ENCODE peak calls at places on chromosomes 13 and 19, in five cellular contexts. Y is IMR-90, T is neuronal stem cell, I is mesendoderm, X is H1. B is an unnamed sample. For H3K36me3, the result is how much of the 10 kb centered on the place peaks cover.

GRCh38 chr13:114001331-114002008 is 27.6 kb upstream of the C13orf46 start:
- DNase-seq in Y (no peak), I (no peak), T (no peak), X (no peak), B (no peak)

GRCh38 chr13:36769126-36769525 is 49.9 kb upstream of the RFXAP start:
- DNase-seq in T (no peak), Y (no peak), I (no peak), X (no peak), B (no peak)

GRCh38 chr19:10223488-10224213 is 7.5 kb downstream of the S1PR2 start:
- DNase-seq in T (no peak), Y (no peak), X (no peak), I (no peak), B (no peak)

GRCh38 chr13:46663216-46663615 is 110.2 kb downstream of the LRCH1 start:
- DNase-seq in I (peak), Y (no peak), X (no peak), T (no peak), B (peak)

GRCh38 chr19:29121684-29122083 is 91.3 kb downstream of the UQCRFS1 start:
- DNase-seq in I (peak), T (no peak), Y (no peak), X (peak), B (no peak)

GRCh38 chr13:35797946-35798345 is 321.5 kb upstream of the MAB21L1 start:
- DNase-seq in Y (no peak), I (no peak), X (no peak), T (no peak), B (no peak)

GRCh38 chr19:47518139-47518538 is 3.3 kb upstream of the NAPA start:
- DNase-seq in T (no peak), I (no peak), X (no peak), Y (no peak), B (no peak)

GRCh38 chr13:96519380-96519779 is 429.5 kb downstream of the HS6ST3 start:
- DNase-seq in T (no peak), I (no peak), Y (no peak), X (no peak), B (no peak)

GRCh38 chr13:71879129-71879535 is 12.1 kb upstream of the DACH1 start:
- DNase-seq in X (no peak), I (peak), T (peak), Y (peak), B (peak)

GRCh38 chr13:67855837-67856238 is 625.7 kb upstream of the PCDH9 start:
- DNase-seq in T (no peak), Y (no peak), I (no peak), X (no peak), B (no peak)

GRCh38 chr19:38890686-38891085 is 8.7 kb downstream of the SIRT2 start:
- DNase-seq in Y (no peak), T (no peak), X (no peak), I (no peak), B (no peak)

GRCh38 chr13:98478134-98479129 is 98.5 kb downstream of the STK24 start:
- DNase-seq in X (no peak), I (peak), Y (peak), T (peak), B (peak)

GRCh38 chr13:113361406-113361805 is 2.5 kb downstream of the GRTP1 start:
- DNase-seq in I (no peak), X (no peak), T (no peak), Y (no peak), B (no peak)

GRCh38 chr13:23703241-23703640 is 133.0 kb downstream of the TNFRSF19 start:
- DNase-seq in X (no peak), I (no peak), Y (no peak), T (no peak), B (no peak)

GRCh38 chr19:5955638-5955935 is 22.4 kb downstream of the RANBP3 start:
- DNase-seq in I (no peak), Y (peak), X (no peak), T (no peak), B (peak)

GRCh38 chr13:38223093-38223492 is 126.6 kb upstream of the UFM1 start:
- DNase-seq in T (peak), I (peak), X (no peak), Y (peak), B (peak)

GRCh38 chr13:22665531-22665930 is 515.2 kb upstream of the SGCG start:
- DNase-seq in T (no peak), Y (no peak), I (no peak), X (no peak), B (no peak)

GRCh38 chr13:63107163-63107935 is 1691.7 kb upstream of the PCDH20 start:
- DNase-seq in T (no peak), X (no peak), Y (peak), I (no peak), B (peak)

GRCh38 chr19:47315125-47315821 is 5.6 kb downstream of the C5AR1 start:
- DNase-seq in I (peak), Y (peak), T (no peak), X (no peak), B (peak)

GRCh38 chr13:79642596-79642995 is 161.6 kb downstream of the NDFIP2 start:
- DNase-seq in I (peak), X (no peak), Y (no peak), T (no peak), B (no peak)

GRCh38 chr13:67416047-67416925 is 186.2 kb upstream of the PCDH9 start:
- DNase-seq in T (peak), X (peak), Y (peak), I (peak), B (peak)

GRCh38 chr19:56099638-56100539 is 21.2 kb downstream of the ZNF787 start:
- DNase-seq in T (no peak), I (no peak), Y (no peak), X (no peak), B (no peak)

GRCh38 chr13:80337706-80338105 is 3.2 kb downstream of the SPRY2 start:
- DNase-seq in Y (no peak), I (no peak), T (no peak), X (no peak), B (peak)

GRCh38 chr19:55670280-55671053 is 4.6 kb upstream of the EPN1 start:
- DNase-seq in T (no peak), X (no peak), Y (peak), I (no peak), B (no peak)

GRCh38 chr13:23509781-23510543 is 60.2 kb upstream of the TNFRSF19 start:
- DNase-seq in X (no peak), I (no peak), T (no peak), Y (peak), B (peak)

GRCh38 chr19:19230505-19230904 is 18.7 kb downstream of the NCAN start:
- DNase-seq in I (no peak), X (no peak), T (no peak), Y (no peak), B (no peak)

GRCh38 chr13:37540228-37540627 is 58.3 kb downstream of the POSTN start:
- DNase-seq in Y (peak), T (no peak), I (no peak), X (no peak), B (peak)

GRCh38 chr13:85536706-85537105 is 262.5 kb downstream of the SLITRK6 start:
- DNase-seq in I (no peak), Y (peak), X (no peak), T (no peak), B (no peak)

GRCh38 chr13:52850396-52851152 is 2.1 kb upstream of the PCDH8 start:
- DNase-seq in Y (peak), T (peak), X (peak), I (peak), B (peak)

GRCh38 chr13:52010890-52011689 is at the start of gene ATP7B:
- DNase-seq in X (peak), T (peak), Y (no peak), I (peak), B (peak)

GRCh38 chr13:114142137-114142550 is 9.7 kb upstream of the RASA3 start:
- DNase-seq in T (no peak), X (no peak), I (no peak), Y (no peak), B (no peak)

GRCh38 chr13:31797154-31797775 is 57.9 kb downstream of the RXFP2 start:
- DNase-seq in X (no peak), I (peak), T (peak), Y (peak), B (peak)

GRCh38 chr13:109941221-109941620 is 154.8 kb upstream of the IRS2 start:
- DNase-seq in I (peak), Y (no peak), X (no peak), T (no peak), B (no peak)

GRCh38 chr13:109940637-109941036 is 154.3 kb upstream of the IRS2 start:
- DNase-seq in Y (no peak), X (no peak), I (no peak), T (no peak), B (no peak)

GRCh38 chr13:109949395-109949794 is 163.0 kb upstream of the IRS2 start:
- DNase-seq in X (no peak), T (no peak), I (no peak), Y (peak), B (peak)

GRCh38 chr13:109941951-109942350 is 155.6 kb upstream of the IRS2 start:
- DNase-seq in I (no peak), T (no peak), Y (peak), X (no peak), B (no peak)

GRCh38 chr13:109945206-109945960 is 159.0 kb upstream of the IRS2 start:
- DNase-seq in T (no peak), I (no peak), X (no peak), Y (peak), B (peak)
- H3K9ac ChIP-seq in T (no peak), I (no peak), X (no peak), Y (no peak), B (no peak)

GRCh38 chr19:335072-335471 is 9.5 kb downstream of the MIER2 start:
- DNase-seq in Y (no peak), X (no peak), T (no peak), I (no peak), B (no peak)
- H3K4ac ChIP-seq in Y (no peak), X (no peak), T (no peak), I (no peak), B (no peak)

GRCh38 chr19:4177146-4177545 is 5.2 kb downstream of the SIRT6 start:
- DNase-seq in X (no peak), Y (no peak), T (no peak), I (no peak), B (no peak)
- H3K36me3 ChIP-seq in X (under half), Y (under half), T (under half), I (under half), B (under half)

GRCh38 chr19:16373989-16374388 is 49.4 kb downstream of the KLF2 start:
- DNase-seq in I (no peak), X (no peak), T (no peak), Y (no peak), B (no peak)
- H3K9ac ChIP-seq in I (no peak), X (no peak), T (no peak), Y (no peak), B (peak)

B was measured in mesenchymal stem cell.